ENCODE peak calls at places on chromosomes 4 and X, in eight cellular contexts. One of them, this sample, is unnamed.
A peak's percentile ranks its signal among the peaks of the same experiment; 100 is the strongest.

GRCh38 chr4:37671072-37671471 is 15.1 kb downstream of the RELL1 start:
- DNase-seq in small intestine: no peak
- DNase-seq in testis: no peak
- DNase-seq in vagina: no peak
- DNase-seq in fibroblast of pulmonary artery: no peak
- DNase-seq in mesenchymal stem cell: no peak
- DNase-seq in PC-3: no peak
- DNase-seq in fibroblast of mammary gland: no peak
- DNase-seq in this sample: no peak

GRCh38 chrX:43008356-43008755 is 230.4 kb upstream of the PPP1R2C start:
- DNase-seq in small intestine: no peak
- DNase-seq in testis: no peak
- DNase-seq in vagina: no peak
- DNase-seq in fibroblast of pulmonary artery: no peak
- DNase-seq in mesenchymal stem cell: no peak
- DNase-seq in PC-3: no peak
- DNase-seq in fibroblast of mammary gland: no peak
- DNase-seq in this sample: no peak

GRCh38 chrX:49172280-49172780 is 632 bp downstream of the PLP2 start:
- DNase-seq in small intestine: peak; percentile 81
- DNase-seq in testis: peak; percentile 82
- DNase-seq in vagina: no peak
- DNase-seq in fibroblast of pulmonary artery: peak; percentile 35
- DNase-seq in mesenchymal stem cell: peak; percentile 49
- DNase-seq in PC-3: peak; percentile 64
- DNase-seq in fibroblast of mammary gland: peak; percentile 59
- DNase-seq in this sample: no peak

GRCh38 chrX:22660756-22661155 is 339.0 kb upstream of the DDX53 start:
- DNase-seq in small intestine: no peak
- DNase-seq in testis: no peak
- DNase-seq in vagina: no peak
- DNase-seq in fibroblast of pulmonary artery: no peak
- DNase-seq in mesenchymal stem cell: no peak
- DNase-seq in PC-3: no peak
- DNase-seq in fibroblast of mammary gland: peak; percentile 4
- DNase-seq in this sample: no peak

GRCh38 chrX:11953615-11954014 is 184.7 kb upstream of the FRMPD4 start:
- DNase-seq in small intestine: no peak
- DNase-seq in testis: no peak
- DNase-seq in vagina: no peak
- DNase-seq in fibroblast of pulmonary artery: peak; percentile 75
- DNase-seq in mesenchymal stem cell: peak; percentile 92
- DNase-seq in PC-3: peak; percentile 90
- DNase-seq in fibroblast of mammary gland: peak; percentile 86
- DNase-seq in this sample: peak; percentile 83

GRCh38 chr4:70405765-70406164 is 8.0 kb downstream of the OPRPN start:
- DNase-seq in small intestine: no peak
- DNase-seq in testis: no peak
- DNase-seq in vagina: no peak
- DNase-seq in fibroblast of pulmonary artery: no peak
- DNase-seq in mesenchymal stem cell: no peak
- DNase-seq in PC-3: no peak
- DNase-seq in fibroblast of mammary gland: no peak
- DNase-seq in this sample: no peak

GRCh38 chrX:45767021-45767491 is 566.4 kb upstream of the DIPK2B start:
- DNase-seq in small intestine: no peak
- DNase-seq in testis: no peak
- DNase-seq in vagina: no peak
- DNase-seq in fibroblast of pulmonary artery: peak; percentile 78
- DNase-seq in mesenchymal stem cell: peak; percentile 79
- DNase-seq in PC-3: peak; percentile 35
- DNase-seq in fibroblast of mammary gland: peak; percentile 55
- DNase-seq in this sample: no peak

GRCh38 chr4:81071013-81071412 is 40.5 kb downstream of the BMP3 start:
- DNase-seq in small intestine: no peak
- DNase-seq in testis: no peak
- DNase-seq in vagina: no peak
- DNase-seq in fibroblast of pulmonary artery: no peak
- DNase-seq in mesenchymal stem cell: no peak
- DNase-seq in PC-3: no peak
- DNase-seq in fibroblast of mammary gland: no peak
- DNase-seq in this sample: no peak

GRCh38 chrX:57380026-57380796 is 93.7 kb downstream of the FAAH2 start:
- DNase-seq in small intestine: no peak
- DNase-seq in testis: no peak
- DNase-seq in vagina: no peak
- DNase-seq in fibroblast of pulmonary artery: no peak
- DNase-seq in mesenchymal stem cell: no peak
- DNase-seq in PC-3: no peak
- DNase-seq in fibroblast of mammary gland: no peak
- DNase-seq in this sample: no peak

GRCh38 chr4:128468485-128468989 is 180.9 kb upstream of the PGRMC2 start:
- DNase-seq in small intestine: peak; percentile 93
- DNase-seq in testis: peak; percentile 73
- DNase-seq in vagina: no peak
- DNase-seq in fibroblast of pulmonary artery: peak; percentile 97
- DNase-seq in mesenchymal stem cell: peak; percentile 86
- DNase-seq in PC-3: peak; percentile 83
- DNase-seq in fibroblast of mammary gland: peak; percentile 100
- DNase-seq in this sample: peak; percentile 98

GRCh38 chr4:6938237-6938636 is 28.6 kb downstream of the TBC1D14 start:
- DNase-seq in small intestine: no peak
- DNase-seq in testis: peak; percentile 32
- DNase-seq in vagina: no peak
- DNase-seq in fibroblast of pulmonary artery: peak; percentile 28
- DNase-seq in mesenchymal stem cell: no peak
- DNase-seq in PC-3: no peak
- DNase-seq in fibroblast of mammary gland: peak; percentile 14
- DNase-seq in this sample: no peak

GRCh38 chrX:13153796-13154195 is 109.4 kb upstream of the FAM9C start:
- DNase-seq in small intestine: no peak
- DNase-seq in testis: no peak
- DNase-seq in vagina: no peak
- DNase-seq in fibroblast of pulmonary artery: no peak
- DNase-seq in mesenchymal stem cell: no peak
- DNase-seq in PC-3: no peak
- DNase-seq in fibroblast of mammary gland: peak; percentile 79
- DNase-seq in this sample: no peak

GRCh38 chrX:413322-414201 is 26.9 kb upstream of the PPP2R3B start:
- DNase-seq in small intestine: no peak
- DNase-seq in testis: no peak
- DNase-seq in vagina: no peak
- DNase-seq in fibroblast of pulmonary artery: peak; percentile 30
- DNase-seq in mesenchymal stem cell: peak; percentile 17
- DNase-seq in PC-3: no peak
- DNase-seq in fibroblast of mammary gland: no peak
- DNase-seq in this sample: peak; percentile 9

GRCh38 chr4:119540249-119540648 is 88.4 kb downstream of the PDE5A start:
- DNase-seq in small intestine: no peak
- DNase-seq in testis: no peak
- DNase-seq in vagina: no peak
- DNase-seq in fibroblast of pulmonary artery: no peak
- DNase-seq in mesenchymal stem cell: no peak
- DNase-seq in PC-3: no peak
- DNase-seq in fibroblast of mammary gland: no peak
- DNase-seq in this sample: no peak

GRCh38 chr4:102420563-102421221 is 75.4 kb upstream of the SLC39A8 start:
- DNase-seq in small intestine: peak; percentile 10
- DNase-seq in testis: no peak
- DNase-seq in vagina: no peak
- DNase-seq in fibroblast of pulmonary artery: no peak
- DNase-seq in mesenchymal stem cell: peak; percentile 48
- DNase-seq in PC-3: peak; percentile 60
- DNase-seq in fibroblast of mammary gland: peak; percentile 58
- DNase-seq in this sample: no peak

GRCh38 chr4:164440196-164440595 is 313.7 kb upstream of the SMIM31 start:
- DNase-seq in small intestine: no peak
- DNase-seq in testis: no peak
- DNase-seq in vagina: no peak
- DNase-seq in fibroblast of pulmonary artery: peak; percentile 0
- DNase-seq in mesenchymal stem cell: no peak
- DNase-seq in PC-3: peak; percentile 87
- DNase-seq in fibroblast of mammary gland: peak; percentile 42
- DNase-seq in this sample: peak; percentile 27

GRCh38 chr4:186726440-186727148 is 2.9 kb upstream of the FAT1 start:
- DNase-seq in small intestine: peak; percentile 86
- DNase-seq in testis: peak; percentile 81
- DNase-seq in vagina: no peak
- DNase-seq in fibroblast of pulmonary artery: peak; percentile 79
- DNase-seq in mesenchymal stem cell: peak; percentile 91
- DNase-seq in PC-3: peak; percentile 68
- DNase-seq in fibroblast of mammary gland: peak; percentile 61
- DNase-seq in this sample: no peak

GRCh38 chr4:150363721-150364688 is 217.9 kb upstream of the MAB21L2 start:
- DNase-seq in small intestine: no peak
- DNase-seq in testis: no peak
- DNase-seq in vagina: no peak
- DNase-seq in fibroblast of pulmonary artery: no peak
- DNase-seq in mesenchymal stem cell: no peak
- DNase-seq in PC-3: no peak
- DNase-seq in fibroblast of mammary gland: no peak
- DNase-seq in this sample: no peak

GRCh38 chr4:16897991-16898827 is at the start of gene LDB2:
- DNase-seq in small intestine: no peak
- DNase-seq in testis: peak; percentile 76
- DNase-seq in vagina: peak; percentile 94
- DNase-seq in fibroblast of pulmonary artery: peak; percentile 86
- DNase-seq in mesenchymal stem cell: peak; percentile 96
- DNase-seq in PC-3: no peak
- DNase-seq in fibroblast of mammary gland: peak; percentile 82
- DNase-seq in this sample: peak; percentile 72

GRCh38 chr4:120071192-120071795 is 4.6 kb upstream of the MAD2L1 start:
- DNase-seq in small intestine: peak; percentile 62
- DNase-seq in testis: no peak
- DNase-seq in vagina: no peak
- DNase-seq in fibroblast of pulmonary artery: peak; percentile 83
- DNase-seq in mesenchymal stem cell: peak; percentile 71
- DNase-seq in PC-3: peak; percentile 70
- DNase-seq in fibroblast of mammary gland: peak; percentile 79
- DNase-seq in this sample: peak; percentile 37

GRCh38 chr4:184385705-184386141 is 88.6 kb downstream of the IRF2 start:
- DNase-seq in small intestine: peak; percentile 97
- DNase-seq in testis: no peak
- DNase-seq in vagina: no peak
- DNase-seq in fibroblast of pulmonary artery: peak; percentile 39
- DNase-seq in mesenchymal stem cell: no peak
- DNase-seq in PC-3: no peak
- DNase-seq in fibroblast of mammary gland: no peak
- DNase-seq in this sample: no peak

GRCh38 chrX:130799393-130799792 is 103.6 kb downstream of the ENOX2 start:
- DNase-seq in small intestine: no peak
- DNase-seq in testis: no peak
- DNase-seq in vagina: no peak
- DNase-seq in fibroblast of pulmonary artery: peak; percentile 14
- DNase-seq in mesenchymal stem cell: peak; percentile 2
- DNase-seq in PC-3: peak; percentile 39
- DNase-seq in fibroblast of mammary gland: peak; percentile 55
- DNase-seq in this sample: peak; percentile 9

GRCh38 chr4:168656055-168656660 is 159.3 kb downstream of the PALLD start:
- DNase-seq in small intestine: no peak
- DNase-seq in testis: no peak
- DNase-seq in vagina: no peak
- DNase-seq in fibroblast of pulmonary artery: peak; percentile 92
- DNase-seq in mesenchymal stem cell: peak; percentile 58
- DNase-seq in PC-3: peak; percentile 90
- DNase-seq in fibroblast of mammary gland: peak; percentile 95
- DNase-seq in this sample: peak; percentile 80

DNA sequence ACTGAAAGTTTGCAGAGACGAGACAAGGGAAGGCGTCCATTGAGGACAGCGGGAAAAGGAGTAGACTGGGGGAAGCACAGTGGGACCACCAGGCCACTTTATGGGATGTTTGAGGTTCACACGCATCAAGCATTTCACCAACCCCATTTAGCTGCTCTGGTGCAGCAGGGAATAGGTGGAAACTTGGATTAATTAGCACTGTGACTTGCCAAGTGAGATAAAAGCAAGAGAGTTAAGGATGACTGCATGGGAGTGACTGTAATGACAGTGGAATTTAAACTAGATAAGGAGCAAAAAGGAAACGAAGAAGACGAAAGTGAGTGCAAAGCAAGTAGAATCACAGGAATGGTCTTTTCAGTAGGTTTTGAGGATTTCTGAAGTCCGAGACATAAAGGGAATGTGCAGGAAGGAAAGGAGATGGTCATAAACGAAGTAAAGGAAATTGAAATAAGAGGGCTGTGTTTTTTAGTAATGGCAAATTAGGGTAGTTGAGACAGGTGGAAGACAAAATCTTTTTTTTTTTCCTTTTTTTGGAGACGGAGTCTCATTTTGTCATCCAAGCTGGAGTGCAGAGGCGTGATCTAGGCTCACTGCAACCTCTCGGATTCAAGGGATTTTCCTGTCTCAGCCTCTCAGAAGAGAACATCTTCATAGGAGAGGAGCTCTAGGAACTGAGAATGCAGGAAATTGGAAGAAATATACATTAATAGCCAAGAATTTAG is 119.0 kb upstream of the MAP9 start:
- DNase-seq in small intestine: no peak
- DNase-seq in testis: no peak
- DNase-seq in vagina: no peak
- DNase-seq in fibroblast of pulmonary artery: no peak
- DNase-seq in mesenchymal stem cell: no peak
- DNase-seq in PC-3: no peak
- DNase-seq in fibroblast of mammary gland: no peak
- DNase-seq in this sample: no peak
- H3K4me3 ChIP-seq in small intestine: no peak overlapping the region
- H3K4me3 ChIP-seq in testis: no peak overlapping the region
- H3K4me3 ChIP-seq in vagina: no peak overlapping the region
- H3K4me3 ChIP-seq in fibroblast of pulmonary artery: no peak overlapping the region
- H3K4me3 ChIP-seq in mesenchymal stem cell: no peak overlapping the region
- H3K4me3 ChIP-seq in PC-3: no peak overlapping the region
- H3K4me3 ChIP-seq in fibroblast of mammary gland: no peak overlapping the region
- H3K4me3 ChIP-seq in this sample: no peak overlapping the region

GRCh38 chrX:10098235-10098819 is 58.4 kb upstream of the CLCN4 start:
- DNase-seq in small intestine: peak; percentile 33
- DNase-seq in testis: no peak
- DNase-seq in vagina: no peak
- DNase-seq in fibroblast of pulmonary artery: no peak
- DNase-seq in mesenchymal stem cell: no peak
- DNase-seq in PC-3: no peak
- DNase-seq in fibroblast of mammary gland: peak; percentile 8
- DNase-seq in this sample: no peak
- H3K4me3 ChIP-seq in small intestine: no peak overlapping the region
- H3K4me3 ChIP-seq in testis: no peak overlapping the region
- H3K4me3 ChIP-seq in vagina: no peak overlapping the region
- H3K4me3 ChIP-seq in fibroblast of pulmonary artery: no peak overlapping the region
- H3K4me3 ChIP-seq in mesenchymal stem cell: no peak overlapping the region
- H3K4me3 ChIP-seq in PC-3: no peak overlapping the region
- H3K4me3 ChIP-seq in fibroblast of mammary gland: no peak overlapping the region
- H3K4me3 ChIP-seq in this sample: no peak overlapping the region

GRCh38 chr4:89289312-89289711 is 18.3 kb downstream of the GPRIN3 start:
- DNase-seq in small intestine: no peak
- DNase-seq in testis: no peak
- DNase-seq in vagina: no peak
- DNase-seq in fibroblast of pulmonary artery: no peak
- DNase-seq in mesenchymal stem cell: no peak
- DNase-seq in PC-3: no peak
- DNase-seq in fibroblast of mammary gland: no peak
- DNase-seq in this sample: no peak
- H3K4me3 ChIP-seq in small intestine: no peak overlapping the region
- H3K4me3 ChIP-seq in testis: no peak overlapping the region
- H3K4me3 ChIP-seq in vagina: no peak overlapping the region
- H3K4me3 ChIP-seq in fibroblast of pulmonary artery: no peak overlapping the region
- H3K4me3 ChIP-seq in mesenchymal stem cell: no peak overlapping the region
- H3K4me3 ChIP-seq in PC-3: no peak overlapping the region
- H3K4me3 ChIP-seq in fibroblast of mammary gland: no peak overlapping the region
- H3K4me3 ChIP-seq in this sample: no peak overlapping the region

GRCh38 chr4:69308634-69309033 is 28.4 kb downstream of the UGT2B28 start:
- DNase-seq in small intestine: peak; percentile 23
- DNase-seq in testis: no peak
- DNase-seq in vagina: no peak
- DNase-seq in fibroblast of pulmonary artery: no peak
- DNase-seq in mesenchymal stem cell: no peak
- DNase-seq in PC-3: peak; percentile 5
- DNase-seq in fibroblast of mammary gland: no peak
- DNase-seq in this sample: no peak
- H3K4me3 ChIP-seq in small intestine: no peak overlapping the region
- H3K4me3 ChIP-seq in testis: no peak overlapping the region
- H3K4me3 ChIP-seq in vagina: no peak overlapping the region
- H3K4me3 ChIP-seq in fibroblast of pulmonary artery: no peak overlapping the region
- H3K4me3 ChIP-seq in mesenchymal stem cell: no peak overlapping the region
- H3K4me3 ChIP-seq in PC-3: no peak overlapping the region
- H3K4me3 ChIP-seq in fibroblast of mammary gland: no peak overlapping the region
- H3K4me3 ChIP-seq in this sample: no peak overlapping the region

This sample was measured in skeletal muscle cell.